ENCODE peak calls at places on chromosomes 11 and 22, in eight cellular contexts. One of them, this sample, is unnamed. For H3K4me1, the result is how much of the 10 kb centered on the place peaks cover.

GRCh38 chr22:20027966-20028854 is 7.3 kb downstream of the TANGO2 start:
- DNase-seq in A549: no peak
- DNase-seq in esophagus muscularis mucosa: no peak
- DNase-seq in stomach: no peak
- DNase-seq in suprapubic skin: no peak
- DNase-seq in GM12878: no peak
- DNase-seq in transverse colon: no peak
- DNase-seq in SK-N-SH: no peak
- DNase-seq in this sample: no peak

GRCh38 chr11:126496576-126497403 is 141.3 kb downstream of the ST3GAL4 start:
- DNase-seq in A549: no peak
- DNase-seq in esophagus muscularis mucosa: no peak
- DNase-seq in stomach: no peak
- DNase-seq in suprapubic skin: no peak
- DNase-seq in GM12878: no peak
- DNase-seq in transverse colon: no peak
- DNase-seq in SK-N-SH: no peak
- DNase-seq in this sample: peak

GRCh38 chr11:108967571-108967970 is 302.7 kb downstream of the DDX10 start:
- DNase-seq in A549: no peak
- DNase-seq in esophagus muscularis mucosa: no peak
- DNase-seq in stomach: no peak
- DNase-seq in suprapubic skin: no peak
- DNase-seq in GM12878: no peak
- DNase-seq in transverse colon: no peak
- DNase-seq in SK-N-SH: peak
- DNase-seq in this sample: peak

GRCh38 chr11:12079726-12080556 is 30.4 kb upstream of the MICAL2 start:
- DNase-seq in A549: peak
- DNase-seq in esophagus muscularis mucosa: peak
- DNase-seq in stomach: peak
- DNase-seq in suprapubic skin: peak
- DNase-seq in GM12878: no peak
- DNase-seq in transverse colon: peak
- DNase-seq in SK-N-SH: no peak
- DNase-seq in this sample: peak

GRCh38 chr11:126137146-126137545 is 74.3 kb downstream of the RPUSD4 start:
- DNase-seq in A549: no peak
- DNase-seq in esophagus muscularis mucosa: no peak
- DNase-seq in stomach: no peak
- DNase-seq in suprapubic skin: no peak
- DNase-seq in GM12878: no peak
- DNase-seq in transverse colon: no peak
- DNase-seq in SK-N-SH: no peak
- DNase-seq in this sample: peak

GRCh38 chr22:30609260-30610185 is 2.5 kb downstream of the TCN2 start:
- DNase-seq in A549: peak
- DNase-seq in esophagus muscularis mucosa: no peak
- DNase-seq in stomach: peak
- DNase-seq in suprapubic skin: no peak
- DNase-seq in GM12878: peak
- DNase-seq in transverse colon: peak
- DNase-seq in SK-N-SH: no peak
- DNase-seq in this sample: peak

GRCh38 chr22:31829505-31829904 is 75.7 kb downstream of the DEPDC5 start:
- DNase-seq in A549: peak
- DNase-seq in esophagus muscularis mucosa: no peak
- DNase-seq in stomach: no peak
- DNase-seq in suprapubic skin: no peak
- DNase-seq in GM12878: peak
- DNase-seq in transverse colon: no peak
- DNase-seq in SK-N-SH: peak
- DNase-seq in this sample: no peak

GRCh38 chr11:86244063-86244521 is 461 bp upstream of the EED start:
- DNase-seq in A549: peak
- DNase-seq in esophagus muscularis mucosa: no peak
- DNase-seq in stomach: peak
- DNase-seq in suprapubic skin: peak
- DNase-seq in GM12878: no peak
- DNase-seq in transverse colon: peak
- DNase-seq in SK-N-SH: peak
- DNase-seq in this sample: peak

GRCh38 chr11:63867511-63867910 is 28.6 kb downstream of the MARK2 start:
- DNase-seq in A549: no peak
- DNase-seq in esophagus muscularis mucosa: no peak
- DNase-seq in stomach: no peak
- DNase-seq in suprapubic skin: no peak
- DNase-seq in GM12878: no peak
- DNase-seq in transverse colon: no peak
- DNase-seq in SK-N-SH: no peak
- DNase-seq in this sample: no peak

GRCh38 chr11:63869686-63870085 is 30.8 kb downstream of the MARK2 start:
- DNase-seq in A549: no peak
- DNase-seq in esophagus muscularis mucosa: no peak
- DNase-seq in stomach: no peak
- DNase-seq in suprapubic skin: no peak
- DNase-seq in GM12878: no peak
- DNase-seq in transverse colon: peak
- DNase-seq in SK-N-SH: no peak
- DNase-seq in this sample: no peak

GRCh38 chr11:63869171-63869591 is 30.3 kb downstream of the MARK2 start:
- DNase-seq in A549: no peak
- DNase-seq in esophagus muscularis mucosa: no peak
- DNase-seq in stomach: no peak
- DNase-seq in suprapubic skin: no peak
- DNase-seq in GM12878: no peak
- DNase-seq in transverse colon: peak
- DNase-seq in SK-N-SH: no peak
- DNase-seq in this sample: no peak

GRCh38 chr11:63870351-63871197 is 31.7 kb downstream of the MARK2 start:
- DNase-seq in A549: no peak
- DNase-seq in esophagus muscularis mucosa: no peak
- DNase-seq in stomach: no peak
- DNase-seq in suprapubic skin: no peak
- DNase-seq in GM12878: no peak
- DNase-seq in transverse colon: no peak
- DNase-seq in SK-N-SH: no peak
- DNase-seq in this sample: no peak

DNA sequence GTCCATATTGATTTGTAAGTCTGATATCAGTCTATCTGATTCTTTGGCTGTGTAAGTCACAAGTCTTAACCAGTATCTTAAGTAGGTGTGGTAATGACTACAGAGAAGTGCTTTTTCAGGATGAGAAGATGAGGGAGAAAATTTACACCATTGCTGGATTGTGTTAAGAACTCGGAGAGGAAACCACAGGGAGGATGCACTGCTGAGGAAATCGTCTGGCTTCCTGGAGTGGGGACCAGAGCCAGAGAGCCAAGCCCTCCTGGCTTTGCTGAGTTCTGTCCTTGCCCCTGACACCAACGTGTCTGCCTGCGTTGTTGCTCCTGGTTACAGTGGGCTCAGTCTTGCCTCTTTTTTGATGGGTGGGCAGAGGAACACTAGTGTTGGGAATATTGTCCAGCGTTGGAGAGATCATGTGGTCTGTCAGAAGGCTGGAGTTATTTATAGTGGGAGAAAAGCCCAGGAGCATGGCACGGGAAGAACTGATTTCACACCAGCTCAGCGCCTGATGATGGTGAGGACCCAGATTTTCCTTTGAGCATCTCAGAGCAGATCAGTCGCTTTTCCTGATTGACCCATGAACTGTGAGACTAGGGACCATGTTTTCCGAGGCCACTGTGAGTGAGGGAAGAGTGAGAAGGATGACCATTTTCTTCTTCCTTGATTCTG is 29.6 kb downstream of the MARK2 start:
- DNase-seq in A549: no peak
- DNase-seq in esophagus muscularis mucosa: no peak
- DNase-seq in stomach: no peak
- DNase-seq in suprapubic skin: no peak
- DNase-seq in GM12878: no peak
- DNase-seq in transverse colon: no peak
- DNase-seq in SK-N-SH: no peak
- DNase-seq in this sample: no peak
- H3K4me1 ChIP-seq in A549: half or more
- H3K4me1 ChIP-seq in esophagus muscularis mucosa: half or more
- H3K4me1 ChIP-seq in stomach: half or more
- H3K4me1 ChIP-seq in suprapubic skin: half or more
- H3K4me1 ChIP-seq in GM12878: half or more
- H3K4me1 ChIP-seq in transverse colon: half or more
- H3K4me1 ChIP-seq in SK-N-SH: under half
- H3K4me1 ChIP-seq in this sample: half or more

DNA sequence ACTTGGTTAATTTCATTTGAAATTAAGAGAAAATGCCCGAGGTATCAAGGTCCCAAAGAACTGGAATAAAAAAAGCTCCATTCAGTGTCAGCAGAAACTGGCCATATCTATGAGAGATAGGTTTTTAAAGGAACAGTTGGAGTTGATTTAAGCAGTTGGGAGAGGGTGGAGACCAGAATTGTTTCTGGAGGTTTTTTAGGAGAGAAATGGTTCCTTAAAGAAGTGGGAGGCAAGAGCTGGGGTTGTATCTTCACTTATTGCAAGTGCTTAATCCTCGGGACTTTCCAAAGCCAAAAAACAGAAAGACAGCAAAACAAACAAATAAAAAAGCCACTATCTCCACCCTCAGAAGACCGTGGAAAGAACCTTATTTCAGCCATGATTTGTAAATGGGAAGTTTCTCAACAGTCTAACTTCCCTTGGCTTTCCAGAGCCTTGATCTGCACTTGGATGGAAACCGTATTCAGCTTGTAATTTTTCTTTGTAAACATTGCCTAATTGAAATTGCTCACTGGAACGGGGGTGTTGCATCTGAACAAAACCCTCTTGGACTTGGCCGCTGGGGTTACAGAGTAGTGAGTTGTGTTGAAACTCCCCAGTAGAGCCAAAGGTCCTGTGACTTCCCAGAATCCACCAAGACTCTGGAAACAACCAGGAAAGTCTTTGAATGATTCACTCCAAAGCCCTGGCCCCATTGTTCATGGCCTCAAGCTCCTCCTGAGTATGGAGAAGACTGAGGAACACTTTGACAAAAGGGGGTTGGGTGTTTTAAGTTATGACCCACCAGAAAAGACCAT is 115.6 kb downstream of the SLC1A2 start:
- DNase-seq in A549: peak
- DNase-seq in esophagus muscularis mucosa: no peak
- DNase-seq in stomach: peak
- DNase-seq in suprapubic skin: peak
- DNase-seq in GM12878: no peak
- DNase-seq in transverse colon: peak
- DNase-seq in SK-N-SH: no peak
- DNase-seq in this sample: peak
- H3K27ac ChIP-seq in A549: peak
- H3K27ac ChIP-seq in esophagus muscularis mucosa: peak
- H3K27ac ChIP-seq in stomach: peak
- H3K27ac ChIP-seq in suprapubic skin: peak
- H3K27ac ChIP-seq in GM12878: no peak
- H3K27ac ChIP-seq in transverse colon: peak
- H3K27ac ChIP-seq in SK-N-SH: no peak
- H3K27ac ChIP-seq in this sample: peak

GRCh38 chr22:48797731-48798130 is 1029.9 kb downstream of the BRD1 start:
- DNase-seq in A549: no peak
- DNase-seq in esophagus muscularis mucosa: no peak
- DNase-seq in stomach: no peak
- DNase-seq in suprapubic skin: no peak
- DNase-seq in GM12878: no peak
- DNase-seq in transverse colon: no peak
- DNase-seq in SK-N-SH: no peak
- DNase-seq in this sample: peak

GRCh38 chr22:48795664-48796063 is 1032.0 kb downstream of the BRD1 start:
- DNase-seq in A549: no peak
- DNase-seq in esophagus muscularis mucosa: no peak
- DNase-seq in stomach: no peak
- DNase-seq in suprapubic skin: no peak
- DNase-seq in GM12878: no peak
- DNase-seq in transverse colon: no peak
- DNase-seq in SK-N-SH: no peak
- DNase-seq in this sample: peak

GRCh38 chr22:48793949-48794348 is 1033.7 kb downstream of the BRD1 start:
- DNase-seq in A549: no peak
- DNase-seq in esophagus muscularis mucosa: peak
- DNase-seq in stomach: no peak
- DNase-seq in suprapubic skin: no peak
- DNase-seq in GM12878: no peak
- DNase-seq in transverse colon: no peak
- DNase-seq in SK-N-SH: no peak
- DNase-seq in this sample: no peak

GRCh38 chr22:48796295-48797015 is 1031.2 kb downstream of the BRD1 start:
- DNase-seq in A549: no peak
- DNase-seq in esophagus muscularis mucosa: no peak
- DNase-seq in stomach: no peak
- DNase-seq in suprapubic skin: no peak
- DNase-seq in GM12878: no peak
- DNase-seq in transverse colon: no peak
- DNase-seq in SK-N-SH: no peak
- DNase-seq in this sample: peak

DNA sequence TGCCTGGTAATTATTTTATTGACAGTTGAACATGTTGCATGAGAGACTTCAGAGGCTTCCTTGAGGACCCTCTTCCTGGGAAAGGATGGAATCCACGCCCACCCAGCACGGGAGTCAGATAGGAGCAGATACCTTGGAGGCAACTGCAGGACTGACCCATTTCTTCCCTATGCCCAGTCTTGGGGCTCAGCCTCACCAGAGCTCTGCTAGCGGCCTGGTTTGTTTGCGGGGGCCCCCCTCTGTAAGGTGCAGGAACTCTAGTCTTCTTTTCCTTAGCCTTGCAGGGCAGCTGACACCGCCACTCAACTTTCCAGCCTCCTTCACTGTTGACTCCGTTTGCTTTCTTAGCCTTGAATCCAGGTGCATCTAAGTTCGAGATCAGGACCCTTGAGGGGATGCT is 1032.8 kb downstream of the BRD1 start:
- DNase-seq in A549: no peak
- DNase-seq in esophagus muscularis mucosa: peak
- DNase-seq in stomach: no peak
- DNase-seq in suprapubic skin: no peak
- DNase-seq in GM12878: no peak
- DNase-seq in transverse colon: no peak
- DNase-seq in SK-N-SH: no peak
- DNase-seq in this sample: peak
- TF ChIP-seq EP300 in A549: no peak
- TF ChIP-seq EP300 in esophagus muscularis mucosa: no peak
- TF ChIP-seq EP300 in stomach: no peak
- TF ChIP-seq EP300 in suprapubic skin: no peak
- TF ChIP-seq EP300 in GM12878: no peak
- TF ChIP-seq EP300 in transverse colon: no peak
- TF ChIP-seq EP300 in SK-N-SH: no peak
- TF ChIP-seq EP300 in this sample: no peak

DNA sequence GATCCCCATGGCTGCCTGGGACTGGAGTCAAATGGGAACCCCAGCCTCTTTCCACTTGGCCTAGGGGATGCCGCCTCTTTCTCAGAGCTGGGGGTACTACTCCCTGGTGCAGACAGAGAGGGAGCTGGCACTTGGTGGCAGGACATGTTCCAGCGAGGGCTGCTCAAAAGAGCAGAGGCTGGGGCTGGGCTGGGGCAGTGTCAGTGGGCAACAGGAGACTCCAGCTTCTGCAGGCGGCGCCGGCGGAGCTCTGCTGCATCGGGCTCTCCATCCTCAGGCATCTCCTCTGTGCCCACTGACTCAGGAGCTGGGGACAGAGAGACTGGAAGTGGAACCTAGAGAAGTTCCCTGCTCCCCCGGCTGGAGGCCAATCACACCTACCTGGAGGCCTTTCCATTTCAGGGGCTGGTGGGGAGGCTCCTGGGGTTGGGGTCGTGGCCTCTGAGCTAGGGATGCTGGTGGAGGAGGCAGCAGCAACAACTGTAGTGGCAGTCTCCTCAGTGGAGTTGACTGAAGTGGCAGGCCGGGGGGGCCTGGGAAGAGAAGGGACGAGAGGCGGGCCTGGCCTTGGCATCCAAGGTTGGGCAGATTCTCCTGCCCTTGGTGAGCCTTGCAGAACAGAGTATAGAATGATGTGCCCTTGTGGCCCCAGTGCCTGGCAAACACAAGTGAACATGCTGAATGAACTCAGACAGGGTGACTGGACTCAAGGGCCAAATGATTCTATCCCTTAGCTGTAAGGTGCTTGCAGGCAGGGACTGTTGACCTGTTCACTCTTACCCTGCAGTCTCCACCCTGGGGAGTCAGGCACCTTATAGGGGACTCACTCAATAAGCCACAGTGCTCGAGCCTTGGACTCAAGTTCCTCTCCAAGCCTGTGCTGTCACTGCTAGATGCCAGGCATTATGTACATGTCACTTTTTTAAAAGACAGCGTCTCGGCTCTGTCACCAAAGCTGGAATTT is 5.9 kb downstream of the SYVN1 start:
- DNase-seq in A549: no peak
- DNase-seq in esophagus muscularis mucosa: no peak
- DNase-seq in stomach: no peak
- DNase-seq in suprapubic skin: peak
- DNase-seq in GM12878: no peak
- DNase-seq in transverse colon: no peak
- DNase-seq in SK-N-SH: no peak
- DNase-seq in this sample: peak
- H3K4me1 ChIP-seq in A549: under half
- H3K4me1 ChIP-seq in esophagus muscularis mucosa: under half
- H3K4me1 ChIP-seq in stomach: under half
- H3K4me1 ChIP-seq in suprapubic skin: under half
- H3K4me1 ChIP-seq in GM12878: under half
- H3K4me1 ChIP-seq in transverse colon: under half
- H3K4me1 ChIP-seq in SK-N-SH: under half
- H3K4me1 ChIP-seq in this sample: under half